ENCODE peak calls at places on chromosomes 2 and 18, in five cellular contexts. B is K562, M is A549, K is HepG2, F is GM12878. T is an unnamed sample. For H3K9me3, the result is how much of the 10 kb centered on the place peaks cover.

GRCh38 chr2:45923701-45924100 is 272.2 kb downstream of the PRKCE start:
- ATAC-seq in B (no peak), M (no peak), K (no peak), F (no peak), T (no peak)

GRCh38 chr2:216064684-216065083 is 16.9 kb downstream of the PECR start:
- ATAC-seq in B (no peak), M (no peak), K (no peak), F (no peak), T (no peak)

GRCh38 chr2:215618145-215618544 is 182.3 kb upstream of the FN1 start:
- ATAC-seq in B (no peak), M (no peak), K (no peak), F (no peak), T (no peak)

GRCh38 chr2:128661289-128661688 is 342.6 kb upstream of the HS6ST1 start:
- ATAC-seq in B (no peak), M (no peak), K (no peak), F (no peak), T (no peak)

GRCh38 chr2:10285578-10286198 is 17.0 kb upstream of the HPCAL1 start:
- ATAC-seq in B (peak), M (peak), K (peak), F (peak), T (peak)

GRCh38 chr2:207338220-207338607 is 172.5 kb upstream of the KLF7 start:
- ATAC-seq in B (no peak), M (no peak), K (no peak), F (no peak), T (no peak)

GRCh38 chr2:75030218-75031009 is 72.0 kb downstream of the POLE4 start:
- ATAC-seq in B (no peak), M (no peak), K (no peak), F (peak), T (no peak)

GRCh38 chr2:85922210-85922609 is 33.4 kb upstream of the ST3GAL5 start:
- ATAC-seq in B (peak), M (no peak), K (no peak), F (no peak), T (no peak)

GRCh38 chr18:79935499-79935898 is 16.0 kb downstream of the SLC66A2 start:
- ATAC-seq in B (no peak), M (no peak), K (no peak), F (no peak), T (no peak)
- H3K9me3 ChIP-seq in B (under half), M (under half), K (under half), F (under half), T (under half)

GRCh38 chr2:8230466-8230865 is 451.4 kb upstream of the ID2 start:
- ATAC-seq in B (no peak), M (no peak), K (no peak), F (no peak), T (no peak)
- H3K27ac ChIP-seq in B (no peak), M (no peak), K (no peak), F (no peak), T (no peak)

GRCh38 chr18:172361-172760 is 14.0 kb downstream of the USP14 start:
- ATAC-seq in B (no peak), M (no peak), K (no peak), F (no peak), T (no peak)
- TF ChIP-seq EP300 in B (no peak), M (no peak), K (no peak), F (no peak), T (no peak)

GRCh38 chr2:240347949-240348500 is 87.4 kb upstream of the GPC1 start:
- ATAC-seq in B (no peak), M (no peak), K (no peak), F (no peak), T (no peak)
- H3K9me3 ChIP-seq in B (under half), M (under half), K (under half), F (under half), T (under half)